ENCODE peak calls at places on chromosomes 11 and 22, in six cellular contexts. T, A, B, O, Y and E are unnamed samples.

GRCh38 chr22:17779286-17780115 is 5.2 kb upstream of the BID start:
- DNase-seq in B (no peak), O (peak), T (no peak), Y (no peak), A (no peak), E (no peak)

GRCh38 chr11:1874406-1875092 is 17.1 kb downstream of the PRR33 start:
- DNase-seq in A (peak), T (no peak), Y (no peak), O (no peak), B (no peak), E (no peak)

GRCh38 chr11:59556115-59556882 is 45.0 kb downstream of the OR4D9 start:
- DNase-seq in T (peak), A (no peak), B (peak), O (peak), Y (peak), E (peak)

GRCh38 chr11:110524227-110524626 is 94.5 kb downstream of the FDX1 start:
- DNase-seq in B (no peak), A (no peak), Y (peak), O (no peak), T (peak), E (no peak)

GRCh38 chr22:40238425-40239344 is 61.0 kb downstream of the TNRC6B start:
- DNase-seq in B (no peak), T (peak), O (peak), A (no peak), Y (peak), E (no peak)

GRCh38 chr11:36818410-36818809 is 220.4 kb upstream of the RAG2 start:
- DNase-seq in B (no peak), T (no peak), Y (no peak), O (peak), A (no peak), E (no peak)

GRCh38 chr11:97729546-97730272 is 1291.0 kb upstream of the CNTN5 start:
- DNase-seq in Y (no peak), B (no peak), O (no peak), A (no peak), T (no peak), E (no peak)

GRCh38 chr11:45847908-45848316 is 637 bp downstream of the CRY2 start:
- DNase-seq in A (no peak), Y (no peak), T (peak), O (peak), B (peak), E (no peak)

GRCh38 chr11:16789061-16789415 is 50.6 kb downstream of the C11orf58 start:
- DNase-seq in Y (no peak), T (no peak), O (no peak), B (no peak), A (no peak), E (no peak)

DNA sequence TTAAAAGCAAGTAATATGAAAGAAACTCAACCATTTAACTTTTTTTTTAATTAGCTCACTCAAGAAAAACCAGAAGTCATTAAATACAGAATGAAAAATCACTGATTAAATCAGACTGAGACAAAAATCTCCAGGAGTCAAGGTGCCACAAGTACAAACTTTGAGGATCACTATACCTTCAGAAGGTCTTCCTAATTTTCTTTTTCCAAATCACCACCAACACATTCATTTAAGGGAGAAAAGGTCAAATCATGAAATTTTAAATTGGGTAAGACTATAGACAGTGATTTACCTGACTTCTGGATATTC is 32.3 kb downstream of the PITPNB start:
- DNase-seq in Y (no peak), O (no peak), B (no peak), A (no peak), T (no peak), E (no peak)
- H3K27ac ChIP-seq in Y (peak), O (no peak), B (peak), A (no peak), T (peak), E (no peak)

GRCh38 chr11:75720639-75721038 is 3.0 kb downstream of the MOGAT2 start:
- DNase-seq in A (no peak), O (no peak), T (no peak), B (no peak), Y (no peak), E (no peak)
- H3K27ac ChIP-seq in A (no peak), O (no peak), T (no peak), B (no peak), Y (no peak), E (no peak)

GRCh38 chr11:13009921-13010736 is 1.0 kb downstream of the RASSF10 start:
- DNase-seq in O (peak), Y (no peak), B (no peak), A (peak), T (peak), E (no peak)
- H3K27ac ChIP-seq in O (no peak), Y (no peak), B (no peak), A (no peak), T (no peak), E (no peak)

GRCh38 chr11:63901660-63902059 is 15.3 kb downstream of the RCOR2 start:
- DNase-seq in B (no peak), Y (no peak), O (no peak), A (no peak), T (peak), E (no peak)

GRCh38 chr11:63893355-63893754 is 23.6 kb downstream of the RCOR2 start:
- DNase-seq in T (no peak), A (no peak), B (no peak), Y (no peak), O (no peak), E (no peak)

GRCh38 chr11:63892233-63892632 is 24.7 kb downstream of the RCOR2 start:
- DNase-seq in A (no peak), T (peak), O (no peak), B (no peak), Y (no peak), E (no peak)

GRCh38 chr11:63897459-63898156 is 19.4 kb downstream of the RCOR2 start:
- DNase-seq in A (no peak), Y (no peak), O (no peak), B (no peak), T (no peak), E (no peak)

GRCh38 chr11:63896071-63896470 is 20.9 kb downstream of the RCOR2 start:
- DNase-seq in B (no peak), A (no peak), T (no peak), O (no peak), Y (no peak), E (no peak)
- H3K27ac ChIP-seq in B (no peak), A (no peak), T (no peak), O (no peak), Y (no peak), E (no peak)

DNA sequence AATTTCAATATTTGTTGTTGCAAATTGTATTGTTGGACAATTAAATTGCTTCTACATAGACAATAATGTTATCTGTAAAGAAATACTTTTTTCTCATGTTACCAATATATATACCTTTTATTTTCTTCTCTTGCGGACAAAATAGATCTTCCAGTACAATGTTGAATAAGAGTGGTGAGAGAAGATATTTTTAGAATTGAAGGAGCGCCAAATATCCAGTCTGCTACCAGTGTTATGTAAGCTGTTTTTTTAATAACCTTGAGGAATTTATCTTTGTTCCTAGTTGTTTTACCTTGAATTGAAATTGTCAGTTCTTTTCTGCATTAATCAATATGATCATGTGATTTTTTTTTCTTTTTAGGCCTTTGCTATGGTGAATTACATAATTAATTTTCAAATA is 1702.5 kb upstream of the RAG2 start:
- DNase-seq in Y (no peak), A (no peak), O (no peak), B (no peak), T (no peak), E (no peak)
- H3K27ac ChIP-seq in Y (no peak), A (no peak), O (no peak), B (no peak), T (no peak), E (no peak)

DNA sequence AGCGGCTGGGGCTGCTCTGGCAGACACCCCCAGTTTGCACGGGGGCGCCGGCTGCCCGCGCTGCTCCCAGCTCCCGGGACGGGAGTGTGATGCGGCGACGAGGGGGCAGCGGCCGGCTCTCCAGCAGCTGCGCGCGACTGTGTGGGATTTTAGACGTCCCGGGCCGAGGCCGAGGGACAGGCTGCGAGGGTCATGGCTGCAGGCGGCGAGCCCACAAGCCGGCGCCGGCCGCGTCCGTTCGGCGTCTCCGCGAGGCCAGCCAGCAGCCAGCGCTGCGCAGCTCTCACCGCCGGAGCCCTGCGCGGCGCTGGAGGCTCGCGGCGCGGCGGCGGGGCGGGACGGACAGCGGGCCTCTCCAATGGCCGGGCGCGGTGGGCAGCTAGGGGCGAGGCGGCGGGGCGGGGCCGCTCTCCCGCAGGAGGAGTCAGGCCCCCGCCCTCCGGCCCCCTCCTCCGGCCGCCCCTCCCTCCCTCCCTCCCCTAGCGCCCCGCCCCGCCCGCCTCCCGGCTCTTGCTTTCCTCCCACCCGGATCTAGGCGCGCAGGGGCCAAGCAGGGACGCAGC is at the start of gene FZD4:
- DNase-seq in O (peak), Y (peak), T (peak), B (peak), A (peak), E (peak)
- H3K27ac ChIP-seq in O (peak), Y (peak), T (peak), B (no peak), A (peak), E (peak)

DNA sequence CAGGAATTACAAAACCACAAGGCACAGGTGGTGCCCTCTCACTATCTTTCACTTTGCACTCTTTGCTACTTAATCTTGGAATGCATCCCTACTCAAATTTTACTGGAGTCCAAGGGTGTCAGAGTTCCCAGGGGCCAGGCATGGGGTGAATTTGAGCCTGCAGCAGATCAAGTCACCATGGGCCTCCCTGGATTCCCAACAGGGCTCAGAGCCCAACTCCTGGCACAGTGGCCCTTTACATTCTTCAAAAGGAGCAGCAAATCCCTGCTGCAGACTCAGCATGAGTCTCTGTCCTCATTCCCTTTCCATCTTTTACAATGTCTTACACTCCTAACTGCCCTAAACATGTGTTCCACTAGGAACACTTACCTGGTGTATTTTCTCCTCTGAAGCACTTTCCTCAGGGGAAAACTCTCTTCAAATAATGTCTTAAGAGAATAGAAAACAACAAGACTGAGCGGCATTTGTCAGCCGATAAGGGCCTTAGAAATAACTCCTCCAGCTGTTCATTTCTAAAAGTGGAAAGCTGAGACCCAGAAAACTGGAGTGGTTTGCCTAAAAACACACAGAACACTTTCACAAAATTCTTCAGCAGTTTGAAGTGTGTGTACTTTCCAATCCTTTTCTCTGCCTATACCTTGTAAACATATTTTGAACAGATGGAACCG is 596.0 kb downstream of the INSC start:
- DNase-seq in Y (no peak), T (no peak), A (no peak), O (no peak), B (no peak), E (no peak)
- H3K27ac ChIP-seq in Y (no peak), T (no peak), A (no peak), O (no peak), B (no peak), E (no peak)

DNA sequence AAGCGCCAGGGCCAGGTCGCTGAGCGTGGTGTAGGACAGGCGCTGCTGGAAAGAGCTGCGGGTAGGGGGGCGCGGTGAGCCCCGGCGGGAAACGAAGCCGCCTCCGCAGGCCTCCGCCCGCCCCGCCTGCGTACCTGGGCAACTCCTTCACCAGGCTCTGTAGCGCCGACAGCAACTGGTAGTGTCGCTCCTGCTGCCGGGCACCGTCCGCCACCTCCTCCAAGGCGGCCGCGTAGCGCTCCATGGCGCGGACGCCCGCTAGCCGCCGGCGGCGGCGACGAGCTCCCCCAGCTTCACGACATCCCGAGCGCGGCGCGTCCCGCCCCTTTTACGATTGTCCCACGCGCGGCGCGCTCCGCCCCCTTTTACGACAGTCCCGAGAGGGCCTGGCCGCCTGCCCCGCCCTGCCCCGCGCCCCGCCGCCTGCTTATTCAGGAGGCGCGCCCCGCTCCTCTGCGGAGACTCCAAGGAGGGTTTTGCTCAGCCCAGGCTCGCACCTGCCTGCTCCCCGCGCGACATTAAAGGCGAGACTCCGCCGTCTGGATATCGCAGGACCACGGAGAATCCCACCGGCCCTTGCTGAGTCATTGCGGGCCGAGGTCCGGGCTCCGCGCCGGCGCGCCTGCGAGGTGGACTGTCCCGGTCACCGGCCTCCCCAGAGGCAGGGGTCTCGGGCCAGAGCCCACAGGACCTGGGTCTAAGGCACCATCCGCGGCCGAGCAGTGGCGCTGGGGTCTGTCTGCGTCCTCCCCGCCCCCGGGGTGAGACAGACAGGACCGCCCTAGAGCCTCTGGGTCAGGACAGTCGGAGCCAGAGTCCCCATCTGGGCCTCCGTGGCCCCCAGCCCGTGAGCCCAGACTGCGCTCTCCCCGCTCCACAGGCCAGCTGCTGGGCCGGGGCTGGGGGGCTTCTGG is at the start of gene DGCR6L:
- DNase-seq in T (peak), A (peak), B (peak), Y (peak), O (peak), E (peak)
- H3K27ac ChIP-seq in T (peak), A (peak), B (peak), Y (peak), O (peak), E (peak)

DNA sequence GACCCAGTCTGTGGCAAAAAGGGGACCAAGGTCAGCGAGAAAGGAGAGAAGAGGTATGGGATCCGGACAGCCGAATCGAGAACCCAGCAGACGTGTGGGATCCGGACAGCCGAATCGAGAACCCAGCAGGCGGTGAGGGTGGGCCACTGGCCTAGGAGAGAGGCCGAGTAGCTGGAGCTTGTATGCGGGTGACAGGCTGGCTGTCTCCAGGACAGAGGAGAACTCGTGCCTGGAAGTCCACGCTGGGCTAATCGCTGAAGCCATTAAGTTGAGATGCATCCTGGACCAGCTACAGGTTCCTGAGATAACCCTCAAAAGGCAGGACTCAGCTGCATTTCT is 6.0 kb downstream of the CERK start:
- DNase-seq in A (no peak), B (no peak), T (no peak), Y (no peak), O (no peak), E (no peak)
- H3K27ac ChIP-seq in A (peak), B (no peak), T (no peak), Y (no peak), O (no peak), E (no peak)

GRCh38 chr11:77139201-77139600 is 11.2 kb downstream of the MYO7A start:
- DNase-seq in O (no peak), B (no peak), Y (no peak), T (no peak), A (no peak), E (no peak)
- H3K27ac ChIP-seq in O (no peak), B (no peak), Y (no peak), T (no peak), A (no peak), E (no peak)